ENCODE peak calls at places on chromosome 10, in five cellular contexts. U is activated B cell treated with CpG ODN at 0.5 μM for 24 hours; J is fibroblast of mammary gland; A is CD8-positive, alpha-beta T cell; I is progenitor cell of endocrine pancreas. E is an unnamed sample.

GRCh38 chr10:58326967-58327381 is 7.8 kb upstream of the UBE2D1 start:
- DNase-seq in J (peak), U (no peak), I (no peak), A (no peak), E (no peak)

GRCh38 chr10:110918269-110918632 is 729 bp downstream of the BBIP1 start:
- DNase-seq in I (no peak), U (no peak), J (peak), A (no peak), E (no peak)

GRCh38 chr10:117130346-117130745 is 7.7 kb downstream of the VAX1 start:
- DNase-seq in I (no peak), A (no peak), U (no peak), J (no peak), E (no peak)

GRCh38 chr10:124719213-124719851 is 24.8 kb downstream of the FAM53B start:
- DNase-seq in I (no peak), U (no peak), J (peak), A (peak), E (no peak)

GRCh38 chr10:80485410-80486135 is 31.5 kb downstream of the TSPAN14 start:
- DNase-seq in I (no peak), A (no peak), U (no peak), J (no peak), E (no peak)

GRCh38 chr10:33195608-33196376 is 138.7 kb downstream of the NRP1 start:
- DNase-seq in A (no peak), U (no peak), J (peak), I (no peak), E (no peak)

GRCh38 chr10:8065651-8066050 is 11.2 kb downstream of the GATA3 start:
- DNase-seq in U (no peak), J (no peak), I (no peak), A (no peak), E (no peak)

GRCh38 chr10:132457328-132458070 is 60.5 kb downstream of the PWWP2B start:
- DNase-seq in U (no peak), I (no peak), J (no peak), A (no peak), E (peak)

GRCh38 chr10:119235381-119235780 is 28.0 kb downstream of the GRK5 start:
- DNase-seq in U (no peak), A (no peak), J (peak), I (no peak), E (no peak)

GRCh38 chr10:79038841-79039201 is 29.9 kb upstream of the ZMIZ1 start:
- DNase-seq in J (no peak), U (no peak), A (no peak), I (no peak), E (peak)

DNA sequence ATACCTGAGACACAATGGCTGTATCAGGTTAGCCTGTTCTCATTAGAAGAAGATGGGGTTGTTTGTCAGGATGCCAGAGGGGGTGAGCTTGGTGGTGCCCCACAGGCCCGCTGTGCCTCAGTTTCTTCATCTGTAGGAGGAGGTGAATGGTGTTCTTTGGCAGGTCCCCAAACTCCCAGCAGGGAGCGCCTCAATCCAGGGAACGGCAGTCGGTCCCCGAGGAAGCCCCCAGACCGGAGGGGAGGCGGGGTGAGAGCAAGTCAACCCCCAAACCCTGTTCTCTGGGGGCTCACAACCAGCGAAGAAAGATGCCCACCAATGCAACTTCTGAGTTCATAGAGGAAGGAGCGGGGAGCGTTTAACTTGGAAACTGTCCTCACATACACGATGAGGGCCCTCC is 16.0 kb downstream of the C10orf105 start:
- DNase-seq in U (no peak), J (no peak), A (no peak), I (no peak), E (no peak)
- TF ChIP-seq CTCF in U (no peak), J (no peak), A (no peak), I (no peak), E (no peak)

DNA sequence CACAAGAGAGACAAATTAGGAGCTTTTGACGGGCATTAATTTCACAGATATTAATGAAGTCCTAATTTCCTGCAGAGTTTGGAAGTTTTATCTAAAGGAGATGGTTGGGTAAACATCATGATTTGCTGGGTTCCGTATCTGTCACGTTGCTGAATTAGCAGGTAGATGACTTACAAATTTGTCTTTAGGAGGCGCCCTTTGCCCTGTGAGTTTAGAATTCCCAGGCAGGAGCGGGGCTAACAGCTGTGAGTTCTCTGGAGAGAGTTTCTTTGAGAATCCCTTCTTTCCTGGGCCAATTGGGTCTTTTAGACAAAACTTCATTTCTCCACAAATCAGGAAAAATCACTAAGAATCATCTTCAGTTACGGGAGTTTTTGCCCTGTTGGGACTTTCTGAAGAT is 63.8 kb downstream of the PRKCQ start:
- DNase-seq in U (no peak), I (no peak), A (no peak), J (no peak), E (no peak)
- TF ChIP-seq CTCF in U (no peak), I (peak), A (no peak), J (no peak), E (no peak)

GRCh38 chr10:42874713-42875387 is 92.3 kb downstream of the BMS1 start:
- DNase-seq in A (no peak), I (no peak), U (no peak), J (no peak), E (no peak)
- TF ChIP-seq CTCF in A (no peak), I (no peak), U (no peak), J (no peak), E (no peak)

DNA sequence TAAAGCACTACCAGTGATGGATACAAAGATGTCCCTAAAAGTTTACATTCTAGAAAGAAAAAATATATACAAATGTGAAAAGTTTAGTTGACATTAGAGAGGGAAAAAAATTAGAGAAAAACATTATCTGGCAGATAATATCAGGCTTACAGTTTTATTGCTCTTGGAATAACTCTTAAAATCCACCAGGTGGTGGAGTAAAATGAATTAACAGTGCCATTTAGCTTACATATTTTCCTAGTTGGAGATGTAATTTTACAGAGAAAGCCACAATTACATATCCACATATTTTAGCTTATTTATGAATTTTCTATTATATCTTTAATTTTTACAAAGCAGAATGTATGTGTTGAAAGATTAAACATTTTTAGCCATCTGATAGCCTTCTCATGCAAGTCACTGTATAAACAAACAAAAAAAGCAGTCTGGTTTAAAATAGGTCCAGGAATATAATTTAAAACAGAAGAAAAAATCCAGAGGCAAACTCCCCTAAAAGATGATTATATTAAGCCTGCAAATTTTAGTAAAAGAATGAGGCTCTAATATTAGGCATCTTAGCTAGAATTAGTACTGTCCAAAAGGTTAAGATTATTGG is 6.5 kb downstream of the CABCOCO1 start:
- DNase-seq in I (no peak), J (no peak), A (no peak), U (no peak), E (no peak)
- TF ChIP-seq CTCF in I (no peak), J (no peak), A (no peak), U (no peak), E (no peak)

GRCh38 chr10:17349009-17349349 is 105.4 kb downstream of the ST8SIA6 start:
- DNase-seq in U (no peak), I (no peak), J (no peak), A (no peak), E (no peak)
- TF ChIP-seq CTCF in U (no peak), I (no peak), J (no peak), A (no peak), E (no peak)

GRCh38 chr10:69885379-69886156 is 83.9 kb downstream of the COL13A1 start:
- DNase-seq in U (no peak), I (no peak), J (no peak), A (no peak), E (no peak)
- TF ChIP-seq CTCF in U (no peak), I (peak), J (peak), A (no peak), E (peak)

DNA sequence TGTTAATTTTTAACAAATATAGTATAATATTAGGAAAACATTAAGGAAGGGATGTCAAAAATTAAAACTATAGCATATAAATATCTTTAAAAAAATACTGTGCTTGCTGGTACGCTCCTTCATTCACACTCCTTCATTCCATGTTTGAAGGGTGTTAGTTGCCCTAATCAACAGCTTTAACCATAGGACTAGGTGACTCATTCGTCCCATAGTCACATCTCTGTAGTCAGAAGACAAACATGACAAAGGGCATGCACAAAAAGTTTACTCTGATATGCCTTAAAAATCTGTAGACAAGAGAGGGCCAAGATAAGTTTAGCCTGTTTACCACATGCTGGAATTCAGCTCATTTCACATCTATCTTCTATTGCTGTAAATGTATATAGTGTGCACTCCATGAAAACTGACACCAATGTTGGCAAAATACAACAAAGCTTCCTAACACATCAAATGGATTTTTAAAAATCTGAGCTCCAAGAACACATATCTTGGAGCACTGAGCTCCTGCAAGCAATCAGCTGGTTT is 628 bp downstream of the FAM13C start:
- DNase-seq in J (no peak), A (no peak), U (no peak), I (no peak), E (no peak)
- TF ChIP-seq CTCF in J (no peak), A (no peak), U (no peak), I (no peak), E (no peak)

DNA sequence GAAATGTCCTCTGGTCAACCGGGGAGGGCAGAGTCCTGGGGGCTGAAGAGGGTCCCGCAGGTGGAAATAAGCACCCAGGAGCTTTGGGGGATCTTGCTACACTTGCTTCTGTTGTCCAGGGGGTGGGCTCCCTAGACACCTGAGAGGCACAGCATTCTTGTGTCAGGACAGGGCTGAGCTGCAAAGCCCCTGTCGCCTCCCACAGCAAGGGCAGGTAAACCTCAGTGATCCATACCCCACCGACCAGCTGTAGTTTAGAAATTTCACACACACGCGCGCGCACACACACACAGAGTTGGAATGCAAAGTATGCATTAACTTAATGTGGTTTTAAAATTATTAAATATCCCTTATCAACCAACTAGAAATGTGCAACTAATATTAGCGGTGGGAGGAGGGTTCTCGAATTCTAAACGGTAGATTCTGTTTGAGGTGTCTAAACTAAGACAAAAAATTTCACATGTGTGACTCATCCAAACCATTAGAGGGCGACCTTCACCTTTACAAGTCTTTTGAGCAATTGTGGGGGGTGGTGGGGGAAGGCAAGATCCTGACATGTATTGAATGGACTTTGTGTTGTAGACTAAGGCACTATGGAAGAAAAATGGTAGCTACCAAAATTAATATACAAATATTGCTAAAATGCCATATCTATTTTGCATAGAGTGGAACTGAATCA is 34.3 kb upstream of the PTF1A start:
- DNase-seq in A (no peak), U (no peak), I (no peak), J (peak), E (no peak)
- TF ChIP-seq CTCF in A (no peak), U (no peak), I (no peak), J (peak), E (no peak)